ENCODE peak calls at places on chromosomes 7 and 10, in five cellular contexts. One of them, this sample, is unnamed.

GRCh38 chr7:104156842-104157277 is 51.0 kb downstream of the ORC5 start:
- DNase-seq in adrenal gland: no peak
- DNase-seq in AG04450: no peak
- DNase-seq in mammary epithelial cell: peak
- DNase-seq in SK-N-SH: peak
- DNase-seq in this sample: no peak

GRCh38 chr10:97498841-97499560 is at the start of gene UBTD1:
- DNase-seq in adrenal gland: peak
- DNase-seq in AG04450: no peak
- DNase-seq in mammary epithelial cell: peak
- DNase-seq in SK-N-SH: peak
- DNase-seq in this sample: peak

GRCh38 chr7:149771199-149771636 is 2.2 kb downstream of the ZNF467 start:
- DNase-seq in adrenal gland: peak
- DNase-seq in AG04450: no peak
- DNase-seq in mammary epithelial cell: no peak
- DNase-seq in SK-N-SH: no peak
- DNase-seq in this sample: peak

GRCh38 chr7:138460649-138461607 is 869 bp downstream of the TRIM24 start:
- DNase-seq in adrenal gland: peak
- DNase-seq in AG04450: no peak
- DNase-seq in mammary epithelial cell: peak
- DNase-seq in SK-N-SH: peak
- DNase-seq in this sample: peak

GRCh38 chr7:124662372-124662771 is 103.2 kb downstream of the GPR37 start:
- DNase-seq in adrenal gland: no peak
- DNase-seq in AG04450: no peak
- DNase-seq in mammary epithelial cell: no peak
- DNase-seq in SK-N-SH: no peak
- DNase-seq in this sample: no peak

GRCh38 chr7:31875424-31875823 is 188.4 kb downstream of the PPP1R17 start:
- DNase-seq in adrenal gland: no peak
- DNase-seq in AG04450: no peak
- DNase-seq in mammary epithelial cell: peak
- DNase-seq in SK-N-SH: no peak
- DNase-seq in this sample: no peak

GRCh38 chr7:4784799-4785198 is 9.4 kb downstream of the AP5Z1 start:
- DNase-seq in adrenal gland: no peak
- DNase-seq in AG04450: no peak
- DNase-seq in mammary epithelial cell: no peak
- DNase-seq in SK-N-SH: no peak
- DNase-seq in this sample: no peak

GRCh38 chr10:126058507-126058906 is 162.1 kb downstream of the FANK1 start:
- DNase-seq in adrenal gland: no peak
- DNase-seq in AG04450: no peak
- DNase-seq in mammary epithelial cell: no peak
- DNase-seq in SK-N-SH: peak
- DNase-seq in this sample: no peak

GRCh38 chr7:14748461-14748860 is 154.1 kb downstream of the DGKB start:
- DNase-seq in adrenal gland: no peak
- DNase-seq in AG04450: peak
- DNase-seq in mammary epithelial cell: peak
- DNase-seq in SK-N-SH: no peak
- DNase-seq in this sample: no peak

GRCh38 chr10:92575961-92576360 is 2.1 kb upstream of the IDE start:
- DNase-seq in adrenal gland: no peak
- DNase-seq in AG04450: no peak
- DNase-seq in mammary epithelial cell: peak
- DNase-seq in SK-N-SH: no peak
- DNase-seq in this sample: no peak

GRCh38 chr10:61805091-61805490 is 96.4 kb upstream of the ARID5B start:
- DNase-seq in adrenal gland: no peak
- DNase-seq in AG04450: no peak
- DNase-seq in mammary epithelial cell: no peak
- DNase-seq in SK-N-SH: no peak
- DNase-seq in this sample: no peak

GRCh38 chr7:133217805-133218204 is 35.1 kb upstream of the EXOC4 start:
- DNase-seq in adrenal gland: no peak
- DNase-seq in AG04450: no peak
- DNase-seq in mammary epithelial cell: no peak
- DNase-seq in SK-N-SH: no peak
- DNase-seq in this sample: no peak

GRCh38 chr7:17390392-17390791 is 91.9 kb downstream of the AHR start:
- DNase-seq in adrenal gland: no peak
- DNase-seq in AG04450: no peak
- DNase-seq in mammary epithelial cell: no peak
- DNase-seq in SK-N-SH: no peak
- DNase-seq in this sample: no peak

GRCh38 chr7:69564454-69565417 is 33.5 kb upstream of the AUTS2 start:
- DNase-seq in adrenal gland: peak
- DNase-seq in AG04450: no peak
- DNase-seq in mammary epithelial cell: no peak
- DNase-seq in SK-N-SH: peak
- DNase-seq in this sample: no peak

GRCh38 chr7:29115753-29116152 is 30.6 kb downstream of the CPVL start:
- DNase-seq in adrenal gland: no peak
- DNase-seq in AG04450: no peak
- DNase-seq in mammary epithelial cell: no peak
- DNase-seq in SK-N-SH: no peak
- DNase-seq in this sample: no peak

GRCh38 chr7:29115130-29115529 is 31.2 kb downstream of the CPVL start:
- DNase-seq in adrenal gland: no peak
- DNase-seq in AG04450: no peak
- DNase-seq in mammary epithelial cell: no peak
- DNase-seq in SK-N-SH: no peak
- DNase-seq in this sample: no peak

GRCh38 chr7:29116801-29117200 is 29.5 kb downstream of the CPVL start:
- DNase-seq in adrenal gland: no peak
- DNase-seq in AG04450: no peak
- DNase-seq in mammary epithelial cell: no peak
- DNase-seq in SK-N-SH: no peak
- DNase-seq in this sample: no peak

GRCh38 chr7:29113384-29114102 is 32.8 kb downstream of the CPVL start:
- DNase-seq in adrenal gland: no peak
- DNase-seq in AG04450: no peak
- DNase-seq in mammary epithelial cell: peak
- DNase-seq in SK-N-SH: no peak
- DNase-seq in this sample: peak

GRCh38 chr7:29116361-29116760 is 30.0 kb downstream of the CPVL start:
- DNase-seq in adrenal gland: no peak
- DNase-seq in AG04450: no peak
- DNase-seq in mammary epithelial cell: no peak
- DNase-seq in SK-N-SH: no peak
- DNase-seq in this sample: no peak
- H3K27ac ChIP-seq in adrenal gland: no peak
- H3K27ac ChIP-seq in AG04450: no peak
- H3K27ac ChIP-seq in mammary epithelial cell: no peak
- H3K27ac ChIP-seq in SK-N-SH: no peak
- H3K27ac ChIP-seq in this sample: no peak

DNA sequence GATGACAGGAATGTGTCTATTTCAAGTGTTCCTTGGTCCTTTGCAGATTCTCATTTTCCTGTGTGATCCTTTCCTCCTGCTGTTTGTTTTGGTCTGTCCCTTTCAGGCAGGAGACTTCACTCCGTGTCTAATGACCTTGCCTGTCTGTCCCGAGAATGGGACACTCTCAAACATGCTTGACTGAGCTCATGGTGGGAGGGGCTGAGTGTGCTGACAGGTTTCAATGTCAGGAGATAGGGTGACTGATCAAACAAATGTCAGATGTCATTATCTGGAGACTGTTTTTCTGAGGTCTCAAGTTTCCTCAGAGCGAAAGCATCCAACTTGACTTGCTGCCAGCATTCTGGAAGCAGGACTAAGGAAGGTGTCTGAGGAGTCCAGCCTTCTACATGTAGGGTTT is 228.9 kb upstream of the KIAA1217 start:
- DNase-seq in adrenal gland: no peak
- DNase-seq in AG04450: no peak
- DNase-seq in mammary epithelial cell: no peak
- DNase-seq in SK-N-SH: no peak
- DNase-seq in this sample: no peak
- H3K27ac ChIP-seq in adrenal gland: no peak
- H3K27ac ChIP-seq in AG04450: no peak
- H3K27ac ChIP-seq in mammary epithelial cell: no peak
- H3K27ac ChIP-seq in SK-N-SH: no peak
- H3K27ac ChIP-seq in this sample: no peak

GRCh38 chr7:94315011-94315410 is 79.7 kb upstream of the COL1A2 start:
- DNase-seq in adrenal gland: no peak
- DNase-seq in AG04450: no peak
- DNase-seq in mammary epithelial cell: no peak
- DNase-seq in SK-N-SH: no peak
- DNase-seq in this sample: no peak

GRCh38 chr7:94311545-94311944 is 83.2 kb upstream of the COL1A2 start:
- DNase-seq in adrenal gland: no peak
- DNase-seq in AG04450: no peak
- DNase-seq in mammary epithelial cell: no peak
- DNase-seq in SK-N-SH: no peak
- DNase-seq in this sample: no peak

GRCh38 chr7:94313926-94314325 is 80.8 kb upstream of the COL1A2 start:
- DNase-seq in adrenal gland: no peak
- DNase-seq in AG04450: no peak
- DNase-seq in mammary epithelial cell: no peak
- DNase-seq in SK-N-SH: no peak
- DNase-seq in this sample: no peak

DNA sequence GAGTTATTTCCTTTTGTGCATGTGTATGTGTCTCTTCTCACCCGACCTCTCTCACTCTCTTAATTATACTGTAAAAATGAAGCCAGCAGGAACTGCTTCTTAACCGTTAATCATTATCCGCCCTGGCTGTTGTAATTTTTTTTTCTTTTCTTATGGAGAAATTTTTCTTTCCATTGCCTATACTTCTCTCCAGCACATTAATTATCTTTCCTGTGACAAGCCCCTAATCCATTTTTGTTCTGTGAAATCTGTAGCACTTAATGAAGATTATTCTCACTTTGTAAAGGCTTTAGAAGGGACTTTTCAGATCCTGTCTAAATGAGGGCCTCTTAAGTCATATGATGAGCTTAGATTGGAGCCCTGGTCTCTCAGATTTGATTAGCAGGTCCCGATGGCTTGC is 80.2 kb upstream of the COL1A2 start:
- DNase-seq in adrenal gland: no peak
- DNase-seq in AG04450: no peak
- DNase-seq in mammary epithelial cell: no peak
- DNase-seq in SK-N-SH: no peak
- DNase-seq in this sample: no peak
- H3K27ac ChIP-seq in adrenal gland: no peak
- H3K27ac ChIP-seq in AG04450: no peak
- H3K27ac ChIP-seq in mammary epithelial cell: no peak
- H3K27ac ChIP-seq in SK-N-SH: peak
- H3K27ac ChIP-seq in this sample: no peak

GRCh38 chr7:102874166-102874829 is 38.5 kb upstream of the LRRC17 start:
- DNase-seq in adrenal gland: peak
- DNase-seq in AG04450: peak
- DNase-seq in mammary epithelial cell: peak
- DNase-seq in SK-N-SH: no peak
- DNase-seq in this sample: no peak
- H3K27ac ChIP-seq in adrenal gland: no peak
- H3K27ac ChIP-seq in AG04450: peak
- H3K27ac ChIP-seq in mammary epithelial cell: peak
- H3K27ac ChIP-seq in SK-N-SH: peak
- H3K27ac ChIP-seq in this sample: no peak

GRCh38 chr7:35729061-35729783 is 34.3 kb upstream of the HERPUD2 start:
- DNase-seq in adrenal gland: no peak
- DNase-seq in AG04450: no peak
- DNase-seq in mammary epithelial cell: no peak
- DNase-seq in SK-N-SH: no peak
- DNase-seq in this sample: no peak

GRCh38 chr7:35727571-35727970 is 32.6 kb upstream of the HERPUD2 start:
- DNase-seq in adrenal gland: no peak
- DNase-seq in AG04450: no peak
- DNase-seq in mammary epithelial cell: peak
- DNase-seq in SK-N-SH: no peak
- DNase-seq in this sample: no peak

GRCh38 chr7:35729966-35730345 is 35.0 kb upstream of the HERPUD2 start:
- DNase-seq in adrenal gland: no peak
- DNase-seq in AG04450: no peak
- DNase-seq in mammary epithelial cell: no peak
- DNase-seq in SK-N-SH: no peak
- DNase-seq in this sample: no peak

GRCh38 chr7:35726654-35727053 is 31.7 kb upstream of the HERPUD2 start:
- DNase-seq in adrenal gland: no peak
- DNase-seq in AG04450: no peak
- DNase-seq in mammary epithelial cell: no peak
- DNase-seq in SK-N-SH: no peak
- DNase-seq in this sample: no peak

GRCh38 chr7:35728412-35729060 is 33.6 kb upstream of the HERPUD2 start:
- DNase-seq in adrenal gland: no peak
- DNase-seq in AG04450: no peak
- DNase-seq in mammary epithelial cell: no peak
- DNase-seq in SK-N-SH: peak
- DNase-seq in this sample: no peak
- H3K27ac ChIP-seq in adrenal gland: no peak
- H3K27ac ChIP-seq in AG04450: no peak
- H3K27ac ChIP-seq in mammary epithelial cell: no peak
- H3K27ac ChIP-seq in SK-N-SH: peak
- H3K27ac ChIP-seq in this sample: no peak

GRCh38 chr10:124605001-124605370 is 139.2 kb downstream of the FAM53B start:
- DNase-seq in adrenal gland: no peak
- DNase-seq in AG04450: no peak
- DNase-seq in mammary epithelial cell: no peak
- DNase-seq in SK-N-SH: no peak
- DNase-seq in this sample: no peak

GRCh38 chr10:124606822-124607221 is 137.4 kb downstream of the FAM53B start:
- DNase-seq in adrenal gland: no peak
- DNase-seq in AG04450: no peak
- DNase-seq in mammary epithelial cell: no peak
- DNase-seq in SK-N-SH: no peak
- DNase-seq in this sample: no peak

GRCh38 chr10:124605856-124606812 is 138.0 kb downstream of the FAM53B start:
- DNase-seq in adrenal gland: no peak
- DNase-seq in AG04450: no peak
- DNase-seq in mammary epithelial cell: no peak
- DNase-seq in SK-N-SH: no peak
- DNase-seq in this sample: no peak

GRCh38 chr10:124604214-124605000 is 139.8 kb downstream of the FAM53B start:
- DNase-seq in adrenal gland: peak
- DNase-seq in AG04450: no peak
- DNase-seq in mammary epithelial cell: no peak
- DNase-seq in SK-N-SH: peak
- DNase-seq in this sample: no peak

GRCh38 chr10:124605481-124605855 is 138.7 kb downstream of the FAM53B start:
- DNase-seq in adrenal gland: no peak
- DNase-seq in AG04450: no peak
- DNase-seq in mammary epithelial cell: no peak
- DNase-seq in SK-N-SH: no peak
- DNase-seq in this sample: no peak
- H3K27ac ChIP-seq in adrenal gland: no peak
- H3K27ac ChIP-seq in AG04450: no peak
- H3K27ac ChIP-seq in mammary epithelial cell: no peak
- H3K27ac ChIP-seq in SK-N-SH: no peak
- H3K27ac ChIP-seq in this sample: no peak

GRCh38 chr10:29659770-29660097 is 25.0 kb upstream of the SVIL start:
- DNase-seq in adrenal gland: no peak
- DNase-seq in AG04450: no peak
- DNase-seq in mammary epithelial cell: no peak
- DNase-seq in SK-N-SH: no peak
- DNase-seq in this sample: no peak
- H3K27ac ChIP-seq in adrenal gland: peak
- H3K27ac ChIP-seq in AG04450: peak
- H3K27ac ChIP-seq in mammary epithelial cell: peak
- H3K27ac ChIP-seq in SK-N-SH: peak
- H3K27ac ChIP-seq in this sample: peak